ENCODE peak calls at places on chromosomes 16 and 17, in five cellular contexts. V, U, N, I and R are unnamed samples.

GRCh38 chr16:55495616-55496289 is 13.1 kb upstream of the LPCAT2 start:
- DNase-seq in V (peak), U (no peak), N (no peak), I (peak), R (no peak)

GRCh38 chr17:2837147-2837561 is 40.9 kb downstream of the RAP1GAP2 start:
- DNase-seq in V (no peak), U (no peak), N (no peak), I (no peak), R (no peak)

GRCh38 chr17:50274945-50275221 is 617 bp downstream of the TMEM92 start:
- DNase-seq in V (no peak), U (no peak), N (no peak), I (no peak), R (no peak)

GRCh38 chr16:4261557-4262172 is 11.2 kb downstream of the TFAP4 start:
- DNase-seq in V (no peak), U (no peak), N (peak), I (no peak), R (peak)

GRCh38 chr16:3950343-3951193 is 70.1 kb upstream of the CREBBP start:
- DNase-seq in V (peak), U (peak), N (no peak), I (peak), R (no peak)

GRCh38 chr17:7043195-7043543 is 723 bp downstream of the SLC16A11 start:
- DNase-seq in V (no peak), U (no peak), N (no peak), I (no peak), R (no peak)

GRCh38 chr17:20094777-20095176 is 85.6 kb downstream of the SPECC1 start:
- DNase-seq in V (no peak), U (no peak), N (no peak), I (no peak), R (no peak)

GRCh38 chr16:69143116-69143515 is 10.7 kb downstream of the UTP4 start:
- DNase-seq in V (no peak), U (no peak), N (no peak), I (no peak), R (no peak)

GRCh38 chr16:79451196-79451816 is 149.2 kb downstream of the MAF start:
- DNase-seq in V (no peak), U (no peak), N (no peak), I (no peak), R (no peak)

GRCh38 chr16:1794221-1794871 is 841 bp upstream of the IGFALS start:
- DNase-seq in V (no peak), U (no peak), N (no peak), I (no peak), R (no peak)

GRCh38 chr16:8931864-8932263 is 31.8 kb downstream of the USP7 start:
- DNase-seq in V (no peak), U (peak), N (peak), I (peak), R (peak)

GRCh38 chr17:32463304-32463703 is 19.0 kb downstream of the PSMD11 start:
- DNase-seq in V (no peak), U (no peak), N (no peak), I (no peak), R (no peak)

GRCh38 chr17:78868391-78868790 is 27.8 kb upstream of the USP36 start:
- DNase-seq in V (no peak), U (no peak), N (no peak), I (peak), R (no peak)

GRCh38 chr16:86531193-86531550 is 20.8 kb downstream of the FOXF1 start:
- DNase-seq in V (no peak), U (peak), N (no peak), I (no peak), R (no peak)

GRCh38 chr16:89275837-89276720 is 58.6 kb downstream of the ZNF778 start:
- DNase-seq in V (peak), U (no peak), N (no peak), I (no peak), R (no peak)

GRCh38 chr16:27224271-27224737 is 21.0 kb downstream of the KDM8 start:
- DNase-seq in V (no peak), U (no peak), N (no peak), I (no peak), R (no peak)

GRCh38 chr17:74768069-74768762 is 7.9 kb downstream of the NAT9 start:
- DNase-seq in V (peak), U (peak), N (no peak), I (no peak), R (no peak)

GRCh38 chr16:74991593-74992403 is 6.9 kb upstream of the WDR59 start:
- DNase-seq in V (peak), U (no peak), N (peak), I (no peak), R (no peak)

GRCh38 chr17:71548540-71549190 is 572.2 kb upstream of the SOX9 start:
- DNase-seq in V (no peak), U (no peak), N (no peak), I (no peak), R (no peak)

GRCh38 chr16:88087517-88087877 is 136.3 kb downstream of the BANP start:
- DNase-seq in V (no peak), U (no peak), N (no peak), I (no peak), R (no peak)

GRCh38 chr17:60160829-60161501 is 11.2 kb downstream of the CA4 start:
- DNase-seq in V (no peak), U (no peak), N (no peak), I (no peak), R (no peak)

GRCh38 chr17:9937164-9937835 is 32.2 kb upstream of the RCVRN start:
- DNase-seq in V (peak), U (peak), N (no peak), I (peak), R (no peak)

GRCh38 chr17:33523577-33523981 is 230.5 kb upstream of the ASIC2 start:
- DNase-seq in V (peak), U (peak), N (no peak), I (no peak), R (no peak)

GRCh38 chr17:59004338-59005111 is 102.2 kb downstream of the TRIM37 start:
- DNase-seq in V (peak), U (peak), N (peak), I (peak), R (peak)

GRCh38 chr17:17437893-17438292 is 38.9 kb upstream of the MED9 start:
- DNase-seq in V (no peak), U (no peak), N (no peak), I (no peak), R (no peak)

GRCh38 chr16:15523939-15524338 is 89.6 kb downstream of the BMERB1 start:
- DNase-seq in V (no peak), U (no peak), N (no peak), I (no peak), R (no peak)

GRCh38 chr16:17416461-17417221 is 54.1 kb downstream of the XYLT1 start:
- DNase-seq in V (no peak), U (peak), N (peak), I (no peak), R (peak)

GRCh38 chr16:72110662-72111615 is 17.3 kb downstream of the DHX38 start:
- DNase-seq in V (peak), U (no peak), N (no peak), I (no peak), R (no peak)

GRCh38 chr17:44210342-44211192 is 8.9 kb downstream of the UBTF start:
- DNase-seq in V (peak), U (peak), N (peak), I (no peak), R (peak)

GRCh38 chr17:65092262-65092661 is 35.7 kb upstream of the GNA13 start:
- DNase-seq in V (no peak), U (no peak), N (no peak), I (no peak), R (no peak)

GRCh38 chr16:2771496-2772402 is 5.3 kb downstream of the ELOB start:
- DNase-seq in V (no peak), U (no peak), N (no peak), I (no peak), R (no peak)

GRCh38 chr17:11880714-11881113 is 116.6 kb downstream of the ZNF18 start:
- DNase-seq in V (no peak), U (no peak), N (peak), I (no peak), R (no peak)

GRCh38 chr17:3627768-3628167 is 8.3 kb downstream of the SHPK start:
- DNase-seq in V (no peak), U (no peak), N (no peak), I (no peak), R (no peak)

GRCh38 chr16:87076331-87076949 is 240.8 kb downstream of the C16orf95 start:
- DNase-seq in V (peak), U (no peak), N (no peak), I (no peak), R (no peak)

GRCh38 chr17:9472541-9472940 is 103.1 kb downstream of the STX8 start:
- DNase-seq in V (peak), U (no peak), N (no peak), I (no peak), R (no peak)

GRCh38 chr17:28449861-28450260 is 23.6 kb upstream of the SLC13A2 start:
- DNase-seq in V (no peak), U (no peak), N (no peak), I (no peak), R (no peak)

GRCh38 chr17:28443901-28444638 is 29.4 kb upstream of the SLC13A2 start:
- DNase-seq in V (no peak), U (no peak), N (no peak), I (no peak), R (no peak)

GRCh38 chr17:28446716-28447395 is 26.6 kb upstream of the SLC13A2 start:
- DNase-seq in V (no peak), U (no peak), N (no peak), I (no peak), R (no peak)

DNA sequence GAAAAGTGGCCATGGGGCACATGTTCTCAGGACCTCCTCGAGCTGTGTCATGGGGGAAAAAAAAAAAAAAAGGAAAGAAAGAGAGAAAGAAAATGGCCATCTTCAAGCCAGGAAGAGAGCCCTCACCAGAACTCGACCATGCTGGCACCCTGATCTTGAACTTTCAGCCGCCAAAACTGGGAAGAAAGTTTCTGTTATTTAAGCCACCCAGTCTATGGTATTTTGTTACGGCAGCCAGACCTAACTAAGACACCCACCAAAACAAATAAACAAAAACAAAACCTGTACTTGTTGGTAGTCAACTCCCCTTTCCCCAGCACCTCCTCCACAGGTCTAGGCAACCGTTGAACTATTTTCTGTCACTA is 26.1 kb upstream of the SLC13A2 start:
- DNase-seq in V (no peak), U (no peak), N (no peak), I (no peak), R (no peak)
- TF ChIP-seq CTCF in V (no peak), U (no peak), N (no peak), I (no peak), R (no peak)

DNA sequence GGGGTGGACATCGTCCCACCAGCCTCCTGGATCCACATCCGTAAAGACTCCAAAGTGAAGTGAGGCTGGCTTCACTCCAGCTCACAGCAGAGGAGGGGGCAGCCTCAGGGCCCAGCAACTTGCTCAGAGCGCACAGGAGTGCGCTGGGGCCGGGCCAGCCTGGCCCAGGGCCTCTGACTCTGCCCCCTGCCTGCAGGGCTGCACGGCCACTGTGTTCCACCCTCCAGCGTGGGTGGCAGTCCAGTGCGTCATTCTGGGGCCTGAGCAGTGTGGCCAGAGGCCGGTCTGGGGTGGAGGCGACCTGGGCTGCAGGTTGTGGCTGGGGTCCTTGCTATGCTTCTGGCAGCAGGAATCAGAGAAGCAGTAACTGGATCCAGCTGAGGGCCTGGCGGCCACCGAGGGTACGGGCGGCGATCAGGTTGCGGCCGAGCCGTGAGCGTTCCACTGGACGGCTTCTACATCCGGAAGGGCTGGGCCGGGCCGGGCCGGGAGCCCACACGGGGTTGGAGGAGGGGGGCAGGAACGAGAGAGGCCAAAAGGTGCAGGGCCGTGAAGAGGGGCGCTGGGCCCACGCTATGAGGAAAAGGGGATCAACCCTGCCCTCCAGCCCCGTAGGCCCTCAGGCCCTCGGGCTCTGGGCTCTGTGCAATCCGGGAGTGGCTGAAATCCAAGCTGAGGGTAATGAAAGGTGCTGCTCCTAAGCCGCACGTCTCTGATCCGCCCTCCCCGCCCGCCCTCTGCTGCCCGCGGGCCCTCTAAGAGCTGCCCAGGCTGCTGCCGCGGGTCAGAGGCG is at the start of gene FSCN2:
- DNase-seq in V (no peak), U (no peak), N (no peak), I (no peak), R (no peak)
- H3K4me3 ChIP-seq in V (no peak), U (no peak), N (no peak), I (no peak), R (no peak)

GRCh38 chr17:63688396-63689020 is 11.4 kb downstream of the LIMD2 start:
- DNase-seq in V (no peak), U (no peak), N (no peak), I (no peak), R (no peak)
- TF ChIP-seq CTCF in V (no peak), U (no peak), N (no peak), I (no peak), R (no peak)

GRCh38 chr17:4800462-4801185 is 1.5 kb downstream of the C17orf114 start:
- DNase-seq in V (no peak), U (no peak), N (no peak), I (no peak), R (no peak)
- H3K4me3 ChIP-seq in V (no peak), U (no peak), N (no peak), I (no peak), R (no peak)

DNA sequence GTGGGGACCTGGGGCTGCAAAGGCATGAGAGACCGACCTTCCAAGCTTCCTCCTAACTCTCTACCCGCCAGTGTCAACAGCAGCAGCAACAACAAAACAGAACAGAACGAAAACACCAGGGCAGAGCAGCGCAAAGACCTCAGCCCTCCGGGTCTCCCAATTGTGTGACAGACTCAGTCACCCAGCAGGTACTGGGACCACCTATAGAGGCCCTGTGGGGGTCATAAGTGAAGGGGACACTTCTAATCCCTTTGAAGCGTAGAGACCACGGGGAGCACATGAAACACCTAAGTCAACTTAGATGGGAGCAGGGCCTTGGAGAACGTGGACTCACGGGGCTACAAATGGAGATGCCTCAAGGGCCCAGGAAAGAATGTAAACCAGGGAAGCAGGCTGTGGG is 12.6 kb upstream of the CCDC182 start:
- DNase-seq in V (no peak), U (no peak), N (no peak), I (no peak), R (no peak)
- TF ChIP-seq CTCF in V (no peak), U (no peak), N (no peak), I (no peak), R (no peak)

GRCh38 chr17:70230883-70231282 is 61.6 kb downstream of the KCNJ2 start:
- DNase-seq in V (no peak), U (no peak), N (no peak), I (no peak), R (no peak)
- H3K4me3 ChIP-seq in V (no peak), U (no peak), N (no peak), I (no peak), R (no peak)

GRCh38 chr17:75877752-75878173 is 618 bp downstream of the TRIM47 start:
- DNase-seq in V (peak), U (peak), N (peak), I (no peak), R (peak)
- TF ChIP-seq CTCF in V (no peak), U (peak), N (peak), I (peak), R (peak)

DNA sequence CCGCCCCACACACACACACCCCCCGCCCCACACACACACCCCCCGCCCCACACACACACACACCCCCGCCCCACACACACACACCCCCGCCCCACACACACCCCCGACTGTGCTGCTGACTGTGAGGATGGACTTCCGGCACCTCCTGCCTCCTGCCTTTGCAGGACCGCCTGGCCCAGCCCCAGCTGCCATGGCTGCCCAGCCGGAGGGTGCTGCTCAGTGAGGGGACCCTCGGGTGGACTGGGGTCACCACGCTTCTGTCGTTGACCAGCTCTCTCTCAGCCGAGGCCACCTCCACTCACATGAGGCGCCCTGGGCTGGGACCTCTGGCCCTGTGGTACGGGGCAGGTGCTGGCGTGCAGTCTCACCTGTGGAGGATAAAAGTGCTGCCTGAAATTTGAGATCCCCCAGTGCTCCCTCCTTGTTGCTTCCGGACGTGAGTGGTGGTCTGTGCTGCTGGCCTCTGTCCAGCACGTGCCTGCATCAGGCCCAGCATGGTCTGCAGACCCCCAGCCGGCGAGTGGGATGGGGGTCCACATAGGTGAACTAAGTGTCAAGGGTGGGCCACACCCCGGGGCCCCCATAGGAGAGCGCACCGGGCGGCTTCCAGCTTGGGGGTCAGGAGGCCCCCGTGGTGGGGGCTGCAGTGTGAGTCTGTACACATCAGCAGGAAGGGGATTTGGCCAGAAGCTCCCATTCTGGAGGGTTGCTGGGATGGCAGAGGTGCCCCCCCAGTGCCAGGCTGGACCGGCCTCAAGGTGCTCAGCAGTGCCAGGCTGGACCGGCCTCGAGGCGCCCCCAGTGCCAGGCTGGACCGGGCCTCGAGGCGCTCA is 11.2 kb downstream of the METRNL start:
- DNase-seq in V (no peak), U (no peak), N (no peak), I (no peak), R (no peak)
- H3K4me3 ChIP-seq in V (no peak), U (peak), N (no peak), I (no peak), R (no peak)

GRCh38 chr16:22055881-22056280 is 36.5 kb upstream of the VWA3A start:
- DNase-seq in V (no peak), U (no peak), N (peak), I (no peak), R (no peak)
- TF ChIP-seq CTCF in V (no peak), U (no peak), N (peak), I (peak), R (no peak)

GRCh38 chr17:47896672-47897490 is 845 bp downstream of the SP2 start:
- DNase-seq in V (no peak), U (peak), N (no peak), I (no peak), R (no peak)
- H3K4me3 ChIP-seq in V (peak), U (peak), N (peak), I (peak), R (peak)